ENCODE peak calls at places on chromosomes 7 and 10, in seven cellular contexts. C, S, J, Y, P, I and K are unnamed samples. For H3K36me3, the result is how much of the 10 kb centered on the place peaks cover.

GRCh38 chr7:6252310-6252709 is 20.1 kb downstream of the CYTH3 start:
- DNase-seq in P (no peak), C (no peak), I (peak), S (no peak), J (no peak), Y (no peak), K (no peak)

GRCh38 chr10:86258488-86258887 is 108.1 kb downstream of the GRID1 start:
- DNase-seq in Y (no peak), P (no peak), C (no peak), S (no peak), J (peak), I (no peak), K (no peak)

GRCh38 chr7:43585521-43585920 is 2.6 kb downstream of the STK17A start:
- DNase-seq in Y (peak), S (no peak), C (no peak), P (no peak), J (no peak), I (peak), K (no peak)

GRCh38 chr7:154744226-154744860 is 258.6 kb downstream of the PAXIP1 start:
- DNase-seq in C (no peak), Y (no peak), I (no peak), S (no peak), J (peak), P (no peak), K (no peak)

GRCh38 chr10:8043569-8044306 is 10.8 kb upstream of the GATA3 start:
- DNase-seq in P (peak), C (peak), S (no peak), Y (no peak), I (no peak), J (peak), K (no peak)

GRCh38 chr7:98166668-98166970 is 44.6 kb upstream of the BHLHA15 start:
- DNase-seq in C (no peak), S (no peak), Y (no peak), J (no peak), P (no peak), I (no peak), K (no peak)

GRCh38 chr7:41275255-41275654 is 427.6 kb downstream of the INHBA start:
- DNase-seq in J (no peak), S (no peak), I (no peak), P (no peak), C (no peak), Y (no peak), K (no peak)

GRCh38 chr7:18541189-18541870 is 45.8 kb downstream of the HDAC9 start:
- DNase-seq in Y (peak), P (peak), I (peak), S (no peak), J (no peak), C (no peak), K (peak)

GRCh38 chr10:119634219-119634544 is 17.0 kb upstream of the BAG3 start:
- DNase-seq in Y (peak), J (no peak), P (no peak), C (no peak), S (no peak), I (peak), K (no peak)

GRCh38 chr7:142964502-142965246 is 2.5 kb upstream of the KEL start:
- DNase-seq in I (no peak), S (no peak), C (no peak), P (no peak), J (no peak), Y (no peak), K (no peak)

GRCh38 chr7:69906309-69906995 is 308.2 kb downstream of the AUTS2 start:
- DNase-seq in I (peak), S (no peak), C (no peak), J (no peak), P (no peak), Y (no peak), K (no peak)

GRCh38 chr10:87603769-87604168 is 55.9 kb upstream of the PAPSS2 start:
- DNase-seq in S (no peak), J (no peak), I (peak), Y (no peak), C (no peak), P (no peak), K (no peak)

GRCh38 chr7:34070486-34071323 is 165.4 kb downstream of the BMPER start:
- DNase-seq in Y (peak), J (no peak), S (no peak), I (peak), C (no peak), P (no peak), K (no peak)

GRCh38 chr10:94088926-94089381 is 95.2 kb downstream of the PLCE1 start:
- DNase-seq in Y (peak), P (no peak), J (no peak), I (peak), S (no peak), C (no peak), K (no peak)

GRCh38 chr7:38463277-38464224 is 167.6 kb downstream of the AMPH start:
- DNase-seq in J (no peak), Y (peak), C (peak), S (peak), I (peak), P (peak), K (no peak)

GRCh38 chr7:92177362-92177761 is 1.6 kb downstream of the LRRD1 start:
- DNase-seq in I (peak), J (no peak), C (no peak), S (no peak), Y (peak), P (no peak), K (no peak)

GRCh38 chr10:122554576-122554975 is 6.0 kb upstream of the DMBT1 start:
- DNase-seq in P (no peak), J (no peak), I (no peak), C (no peak), Y (no peak), S (no peak), K (no peak)

GRCh38 chr10:50577681-50578350 is 45.9 kb downstream of the SGMS1 start:
- DNase-seq in P (no peak), S (no peak), I (peak), C (no peak), J (no peak), Y (peak), K (peak)

GRCh38 chr7:27576360-27576944 is 86.2 kb downstream of the HIBADH start:
- DNase-seq in C (no peak), I (peak), S (no peak), P (no peak), J (no peak), Y (peak), K (no peak)

GRCh38 chr7:14821757-14822480 is 80.6 kb downstream of the DGKB start:
- DNase-seq in J (no peak), S (no peak), C (no peak), Y (peak), P (no peak), I (no peak), K (no peak)

GRCh38 chr10:111233439-111233838 is 156.6 kb downstream of the ADRA2A start:
- DNase-seq in I (no peak), Y (no peak), C (no peak), J (peak), S (no peak), P (no peak), K (no peak)

GRCh38 chr10:68576118-68576517 is 16.0 kb downstream of the TET1 start:
- DNase-seq in Y (no peak), C (no peak), S (no peak), I (no peak), P (no peak), J (peak), K (no peak)

GRCh38 chr10:8912108-8912507 is 857.6 kb downstream of the GATA3 start:
- DNase-seq in I (no peak), Y (no peak), P (no peak), S (no peak), J (no peak), C (no peak), K (no peak)

GRCh38 chr10:60035984-60036383 is 129.6 kb upstream of the CCDC6 start:
- DNase-seq in I (no peak), S (no peak), C (no peak), Y (no peak), P (no peak), J (no peak), K (no peak)

DNA sequence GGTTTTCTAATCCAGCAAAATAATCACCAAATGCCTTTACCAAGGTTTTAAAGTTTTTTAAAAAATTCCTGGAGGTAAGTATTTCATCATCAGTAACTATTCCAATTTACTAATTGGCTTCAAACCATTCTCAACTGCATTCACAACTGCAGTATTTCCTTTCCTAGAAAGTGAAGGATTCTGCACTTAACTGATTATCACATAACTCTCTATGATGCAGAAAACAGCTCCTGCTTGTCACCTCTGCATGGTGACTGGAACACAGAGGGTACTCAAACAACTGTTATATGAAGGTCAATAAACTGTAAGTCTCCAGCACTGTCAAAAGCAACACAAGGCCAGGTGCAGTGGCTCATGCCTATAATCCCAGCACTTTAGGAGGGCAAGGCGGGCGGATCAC is 42.6 kb downstream of the SRPK2 start:
- DNase-seq in P (no peak), J (no peak), I (no peak), C (no peak), S (no peak), Y (no peak), K (no peak)
- H3K36me3 ChIP-seq in P (under half), J (under half), I (under half), C (under half), S (under half), Y (under half), K (under half)

DNA sequence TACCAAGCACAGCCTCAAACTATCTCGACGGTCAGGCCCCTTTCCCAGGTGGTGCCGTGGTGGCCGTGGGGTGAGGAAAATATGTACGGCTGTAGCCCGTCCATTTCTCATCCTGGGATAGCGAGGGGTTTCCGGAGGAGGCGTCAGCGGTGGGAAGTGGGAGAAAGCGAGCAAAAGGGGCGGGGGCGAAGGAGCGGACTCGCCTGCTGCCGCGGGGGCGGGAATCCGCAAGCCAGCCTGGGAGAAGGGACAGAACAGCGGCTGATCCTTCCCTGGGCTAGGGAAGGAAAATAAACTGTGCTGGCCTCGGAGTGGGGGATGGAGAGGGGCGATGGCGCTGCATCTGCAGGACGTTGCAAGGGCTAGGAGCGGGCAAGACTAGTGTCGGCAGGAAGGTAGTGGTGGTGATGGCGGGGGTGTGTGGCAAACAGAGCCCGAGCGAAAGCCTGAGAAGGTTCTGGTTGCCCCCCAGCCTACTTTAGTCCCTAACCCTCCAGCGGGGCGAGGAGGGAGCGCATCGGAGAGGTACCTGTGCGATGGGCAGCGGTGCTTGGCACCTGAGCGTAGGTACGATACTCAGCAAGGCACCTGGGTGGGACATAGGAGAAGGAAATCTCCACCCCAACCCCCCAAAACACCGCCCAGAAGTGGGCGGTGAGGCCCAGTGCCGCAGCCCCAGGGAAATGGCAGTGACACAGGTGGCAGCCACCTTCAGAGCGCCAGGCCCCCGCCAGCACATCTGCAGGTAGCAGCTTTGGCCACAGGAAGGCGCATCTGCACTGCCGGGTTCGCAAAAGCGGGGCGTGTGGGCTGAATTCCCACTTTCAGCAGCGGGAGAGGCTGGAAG is 49.9 kb upstream of the STEAP1B start:
- DNase-seq in P (no peak), C (no peak), I (peak), J (peak), S (peak), Y (no peak), K (no peak)
- H3K27ac ChIP-seq in P (no peak), C (no peak), I (no peak), J (no peak), S (no peak), Y (no peak), K (no peak)

DNA sequence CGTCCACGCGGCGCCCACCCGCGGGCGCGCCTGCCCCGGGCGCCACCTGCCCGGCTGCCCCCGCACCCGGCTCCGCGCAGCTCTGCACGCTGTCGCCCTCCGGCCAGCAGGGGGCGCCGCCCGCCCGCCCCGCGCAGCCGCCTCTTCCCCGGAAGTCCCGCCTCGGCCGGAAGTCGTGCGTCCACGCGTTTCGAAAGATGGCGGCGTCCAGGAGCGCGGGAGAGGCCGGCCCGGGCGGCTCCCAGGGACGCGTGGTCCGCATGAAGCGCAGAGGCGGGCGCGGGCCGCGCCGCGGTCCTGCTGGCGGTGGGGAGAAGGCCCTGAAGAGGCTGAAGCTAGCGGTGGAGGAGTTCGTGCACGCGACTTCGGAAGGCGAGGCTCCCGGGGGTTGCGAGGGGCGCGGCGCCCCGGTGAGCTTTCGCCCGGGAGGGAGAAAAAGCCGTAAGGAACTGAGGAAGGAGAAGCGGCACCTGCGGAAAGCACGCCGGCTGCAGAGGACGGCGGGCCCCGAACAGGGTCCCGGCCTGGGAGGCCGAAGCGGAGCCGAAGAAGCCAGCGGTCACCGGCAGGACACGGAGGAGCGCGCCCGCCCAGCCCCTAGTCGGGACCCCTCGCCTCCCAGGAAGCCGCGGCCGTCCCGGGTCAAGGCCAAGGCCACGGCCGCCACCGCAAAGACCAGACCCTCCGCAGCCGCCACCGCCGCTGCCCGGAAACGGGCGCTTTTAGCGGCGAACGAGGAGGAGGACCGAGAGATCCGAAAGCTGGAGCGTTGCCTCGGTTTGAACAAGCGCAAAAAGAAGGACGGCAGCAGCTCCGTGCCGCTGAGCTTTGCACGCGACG is at the start of gene NOM1:
- DNase-seq in P (peak), J (peak), S (peak), I (peak), C (peak), Y (peak), K (peak)
- TF ChIP-seq CTCF in P (peak), J (peak), S (peak), I (peak), C (peak), Y (peak), K (peak)

GRCh38 chr7:12323415-12323814 is 80.2 kb downstream of the VWDE start:
- DNase-seq in J (no peak), S (no peak), Y (no peak), C (no peak), P (no peak), I (no peak), K (no peak)

GRCh38 chr7:12321248-12321647 is 82.4 kb downstream of the VWDE start:
- DNase-seq in C (no peak), Y (peak), I (no peak), P (no peak), J (no peak), S (no peak), K (no peak)

GRCh38 chr7:12320241-12320640 is 83.4 kb downstream of the VWDE start:
- DNase-seq in S (no peak), I (no peak), Y (no peak), P (no peak), J (no peak), C (no peak), K (no peak)

GRCh38 chr7:12322287-12322902 is 81.3 kb downstream of the VWDE start:
- DNase-seq in P (no peak), I (peak), J (no peak), Y (peak), S (no peak), C (no peak), K (no peak)

DNA sequence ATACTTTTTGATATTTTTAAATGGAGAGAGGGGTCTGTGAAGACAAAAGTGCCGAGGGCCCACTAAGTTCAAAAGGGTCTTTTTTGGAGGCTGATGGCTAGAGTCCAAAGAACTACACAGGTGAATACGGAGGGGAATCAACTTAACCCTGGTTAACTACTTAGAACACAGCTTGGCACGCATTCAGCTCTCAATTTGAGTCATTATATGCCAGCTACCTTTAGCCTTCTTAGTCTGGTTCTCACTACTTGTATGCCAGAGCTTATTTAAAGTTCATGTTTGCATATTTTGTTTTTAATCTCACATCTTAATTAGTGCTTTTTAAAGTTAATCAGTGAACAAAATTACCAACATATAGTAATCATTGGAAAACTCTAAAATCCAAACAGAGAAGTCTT is 80.8 kb downstream of the VWDE start:
- DNase-seq in C (no peak), I (no peak), Y (no peak), S (no peak), P (no peak), J (no peak), K (no peak)
- H3K36me3 ChIP-seq in C (under half), I (under half), Y (under half), S (under half), P (under half), J (under half), K (under half)

DNA sequence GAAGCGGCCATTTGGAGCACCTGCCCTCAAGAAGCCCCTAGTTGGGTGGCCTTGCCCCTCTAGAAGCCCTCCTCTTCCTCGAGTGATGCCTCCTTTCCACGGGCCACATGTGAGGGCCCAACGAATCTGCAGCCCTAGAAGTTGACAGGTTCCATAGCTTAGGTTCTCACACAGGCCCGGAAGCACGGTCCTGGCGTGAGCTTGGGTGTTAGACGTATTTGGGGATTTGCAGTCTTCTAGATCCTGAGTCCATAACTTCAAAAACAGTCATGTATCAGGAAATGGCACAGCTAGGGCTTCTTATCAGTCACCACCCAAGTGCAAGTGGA is 398 bp upstream of the FBXW4 start:
- DNase-seq in J (no peak), Y (no peak), C (no peak), I (no peak), S (no peak), P (no peak), K (no peak)
- H3K27ac ChIP-seq in J (no peak), Y (peak), C (peak), I (peak), S (peak), P (peak), K (peak)